ENCODE peak calls at places on chromosomes 2 and 18, in five cellular contexts. E is RPMI7951; U is GDM1; M is EH; T is activated naive CD8-positive, alpha-beta T cell treated with anti-CD3 and anti-CD28 coated beads, Interleukin-2, amount 50 U/mL, for 24 hours. Y is an unnamed sample.

GRCh38 chr2:85238607-85239006 is 89.2 kb downstream of the TGOLN2 start:
- DNase-seq in M (no peak), T (no peak), U (no peak), E (no peak), Y (no peak)

GRCh38 chr2:119741868-119742267 is 17.9 kb upstream of the PTPN4 start:
- DNase-seq in E (no peak), M (no peak), T (no peak), U (no peak), Y (no peak)

GRCh38 chr2:74212702-74213410 is 14.4 kb downstream of the MTHFD2 start:
- DNase-seq in M (no peak), U (no peak), T (no peak), E (no peak), Y (no peak)

GRCh38 chr2:109125595-109126500 is 3.2 kb upstream of the SH3RF3 start:
- DNase-seq in E (peak), M (peak), U (no peak), T (no peak), Y (no peak)

GRCh38 chr2:177332041-177332991 is 60.3 kb upstream of the AGPS start:
- DNase-seq in E (peak), U (peak), T (peak), M (peak), Y (peak)

GRCh38 chr2:149894760-149895159 is 307.2 kb upstream of the MMADHC start:
- DNase-seq in U (peak), M (no peak), T (no peak), E (peak), Y (no peak)

GRCh38 chr2:233479616-233480489 is 86.7 kb downstream of the USP40 start:
- DNase-seq in U (no peak), M (no peak), T (no peak), E (no peak), Y (no peak)

GRCh38 chr18:46632401-46633089 is 24.5 kb downstream of the LOXHD1 start:
- DNase-seq in E (peak), U (no peak), M (peak), T (no peak), Y (no peak)

GRCh38 chr18:55856191-55856590 is 268.2 kb upstream of the TCF4 start:
- DNase-seq in M (peak), E (peak), T (no peak), U (no peak), Y (no peak)

GRCh38 chr2:1601471-1602358 is 142.6 kb downstream of the PXDN start:
- DNase-seq in U (no peak), T (no peak), M (no peak), E (no peak), Y (no peak)

GRCh38 chr2:219252900-219253752 is at the start of gene TUBA4B:
- DNase-seq in E (no peak), M (peak), U (no peak), T (peak), Y (peak)

GRCh38 chr2:27040282-27040681 is 7.5 kb downstream of the TMEM214 start:
- DNase-seq in T (no peak), U (no peak), M (no peak), E (no peak), Y (no peak)

GRCh38 chr18:77093584-77093983 is 39.0 kb downstream of the MBP start:
- DNase-seq in M (no peak), E (no peak), U (no peak), T (no peak), Y (no peak)

GRCh38 chr18:49031511-49032188 is 80.9 kb upstream of the SMAD7 start:
- DNase-seq in M (no peak), E (no peak), U (no peak), T (peak), Y (no peak)

GRCh38 chr2:209141142-209141541 is 282.7 kb upstream of the MAP2 start:
- DNase-seq in M (no peak), T (no peak), U (no peak), E (no peak), Y (no peak)

GRCh38 chr18:29285471-29285870 is 1108.5 kb upstream of the CDH2 start:
- DNase-seq in E (no peak), U (no peak), M (no peak), T (no peak), Y (no peak)

GRCh38 chr18:58965291-58965929 is 100.7 kb downstream of the ZNF532 start:
- DNase-seq in M (no peak), T (no peak), E (no peak), U (no peak), Y (no peak)

GRCh38 chr18:38552729-38553411 is 987.3 kb upstream of the CELF4 start:
- DNase-seq in T (no peak), E (no peak), M (no peak), U (no peak), Y (no peak)

GRCh38 chr18:49447810-49448745 is 12.4 kb downstream of the DYM start:
- DNase-seq in T (peak), E (peak), U (peak), M (peak), Y (peak)

GRCh38 chr2:221612171-221612570 is 40.1 kb upstream of the EPHA4 start:
- DNase-seq in U (no peak), E (no peak), M (no peak), T (no peak), Y (no peak)

GRCh38 chr2:147789720-147790119 is 55.1 kb upstream of the ACVR2A start:
- DNase-seq in U (no peak), M (peak), E (no peak), T (no peak), Y (no peak)

GRCh38 chr2:45851576-45852304 is 200.3 kb downstream of the PRKCE start:
- DNase-seq in U (no peak), T (no peak), M (peak), E (peak), Y (no peak)

GRCh38 chr2:169080250-169081035 is 11.1 kb downstream of the DHRS9 start:
- DNase-seq in M (no peak), U (peak), T (no peak), E (no peak), Y (no peak)

GRCh38 chr2:239245872-239246701 is 154.7 kb downstream of the HDAC4 start:
- DNase-seq in M (no peak), U (no peak), T (no peak), E (no peak), Y (peak)

GRCh38 chr2:10238991-10239485 is 63.7 kb upstream of the HPCAL1 start:
- DNase-seq in U (no peak), M (no peak), T (no peak), E (no peak), Y (no peak)

GRCh38 chr2:39902103-39902502 is 123.0 kb upstream of the THUMPD2 start:
- DNase-seq in U (no peak), M (peak), T (no peak), E (peak), Y (no peak)

GRCh38 chr2:219947575-219947974 is 320.1 kb downstream of the SLC4A3 start:
- DNase-seq in E (peak), M (peak), U (no peak), T (no peak), Y (no peak)

GRCh38 chr2:241904791-241905710 is 35.5 kb downstream of the RTP5 start:
- DNase-seq in E (no peak), M (no peak), T (no peak), U (no peak), Y (no peak)

GRCh38 chr2:15730545-15731212 is 139.0 kb downstream of the DDX1 start:
- DNase-seq in E (peak), M (peak), U (no peak), T (no peak), Y (peak)

GRCh38 chr18:68177807-68178702 is 536.9 kb downstream of the TMX3 start:
- DNase-seq in M (peak), E (peak), U (no peak), T (no peak), Y (peak)

GRCh38 chr18:48229445-48230052 is 179.6 kb downstream of the ZBTB7C start:
- DNase-seq in M (no peak), T (no peak), U (no peak), E (no peak), Y (peak)

GRCh38 chr2:74516070-74516633 is 1.9 kb downstream of the TLX2 start:
- DNase-seq in U (no peak), E (no peak), M (no peak), T (peak), Y (peak)

GRCh38 chr2:141331127-141331526 is 799.7 kb downstream of the LRP1B start:
- DNase-seq in E (peak), T (no peak), M (peak), U (no peak), Y (no peak)

GRCh38 chr2:240320561-240321091 is 114.8 kb upstream of the GPC1 start:
- DNase-seq in E (no peak), U (no peak), M (no peak), T (no peak), Y (no peak)

GRCh38 chr18:58668211-58668610 is 3.1 kb upstream of the MALT1 start:
- DNase-seq in T (no peak), E (peak), M (peak), U (no peak), Y (no peak)

GRCh38 chr2:134712334-134712733 is 6.5 kb downstream of the TMEM163 start:
- DNase-seq in M (no peak), T (no peak), E (no peak), U (no peak), Y (no peak)

GRCh38 chr2:172561270-172561669 is 5.4 kb downstream of the PDK1 start:
- DNase-seq in U (no peak), E (no peak), M (no peak), T (no peak), Y (no peak)

GRCh38 chr2:150438654-150439053 is 48.8 kb downstream of the RND3 start:
- DNase-seq in T (no peak), E (no peak), M (no peak), U (no peak), Y (no peak)